ENCODE peak calls at places on chromosome 4, in four cellular contexts. W is amygdala; O is CD4-positive, CD25-positive, alpha-beta regulatory T cell; B is Calu3. Y is an unnamed sample.

GRCh38 chr4:100721077-100721476 is 203.3 kb upstream of the EMCN start:
- DNase-seq in W (no peak), O (no peak), B (no peak), Y (no peak)

GRCh38 chr4:168585168-168586091 is 88.6 kb downstream of the PALLD start:
- DNase-seq in W (peak; percentile 10), O (peak; percentile 18), B (peak; percentile 64), Y (no peak)

GRCh38 chr4:115113382-115114106 is at the start of gene NDST4:
- DNase-seq in W (no peak), O (no peak), B (peak; percentile 4), Y (peak; percentile 75)

GRCh38 chr4:25859429-25860148 is 3.2 kb downstream of the SEL1L3 start:
- DNase-seq in W (no peak), O (peak; percentile 87), B (no peak), Y (peak; percentile 52)

GRCh38 chr4:182923796-182924365 is 6.7 kb upstream of the DCTD start:
- DNase-seq in W (no peak), O (no peak), B (no peak), Y (no peak)

GRCh38 chr4:5124876-5125275 is 73.6 kb downstream of the STK32B start:
- DNase-seq in W (no peak), O (no peak), B (no peak), Y (no peak)

GRCh38 chr4:24856586-24856985 is 56.3 kb downstream of the CCDC149 start:
- DNase-seq in W (no peak), O (no peak), B (peak; percentile 25), Y (no peak)

GRCh38 chr4:95545526-95545925 is 3.2 kb downstream of the UNC5C start:
- DNase-seq in W (no peak), O (no peak), B (no peak), Y (no peak)

GRCh38 chr4:52750819-52751348 is 341 bp downstream of the ERVMER34-1 start:
- DNase-seq in W (no peak), O (peak; percentile 2), B (peak; percentile 20), Y (no peak)

GRCh38 chr4:28868831-28869230 is 1851.3 kb upstream of the PCDH7 start:
- DNase-seq in W (no peak), O (no peak), B (no peak), Y (no peak)

GRCh38 chr4:156596026-156596425 is 375.6 kb downstream of the PDGFC start:
- DNase-seq in W (no peak), O (no peak), B (no peak), Y (no peak)

GRCh38 chr4:168621806-168622589 is 125.1 kb downstream of the PALLD start:
- DNase-seq in W (no peak), O (no peak), B (no peak), Y (no peak)

GRCh38 chr4:74202062-74202586 is 44.2 kb downstream of the MTHFD2L start:
- DNase-seq in W (no peak), O (no peak), B (no peak), Y (peak; percentile 27)

GRCh38 chr4:122963222-122963621 is 40.8 kb upstream of the NUDT6 start:
- DNase-seq in W (no peak), O (no peak), B (no peak), Y (no peak)

GRCh38 chr4:74223801-74224200 is 65.9 kb downstream of the MTHFD2L start:
- DNase-seq in W (no peak), O (no peak), B (no peak), Y (no peak)

GRCh38 chr4:146158036-146158745 is 17.3 kb upstream of the LSM6 start:
- DNase-seq in W (no peak), O (no peak), B (no peak), Y (no peak)

GRCh38 chr4:6682862-6683590 is 10.7 kb upstream of the S100P start:
- DNase-seq in W (no peak), O (no peak), B (no peak), Y (no peak)

GRCh38 chr4:101346312-101346561 is 1.1 kb downstream of the PPP3CA start:
- DNase-seq in W (no peak), O (peak; percentile 54), B (no peak), Y (no peak)

GRCh38 chr4:1551211-1551610 is 132.9 kb downstream of the FAM53A start:
- DNase-seq in W (no peak), O (no peak), B (no peak), Y (no peak)

GRCh38 chr4:170391066-170391754 is 301.5 kb upstream of the AADAT start:
- DNase-seq in W (no peak), O (no peak), B (no peak), Y (no peak)

GRCh38 chr4:179225594-179225993 is 1783.4 kb upstream of the AGA start:
- DNase-seq in W (no peak), O (no peak), B (no peak), Y (no peak)

GRCh38 chr4:108029731-108030130 is 40.0 kb downstream of the HADH start:
- DNase-seq in W (no peak), O (no peak), B (no peak), Y (no peak)